ENCODE peak calls at places on chromosomes 3 and 15, in nine cellular contexts. E, I, X, B, L, Q, T, Y and V are unnamed samples. For H3K4me1, the result is how much of the 10 kb centered on the place peaks cover.

GRCh38 chr3:115676336-115676735 is 53.0 kb downstream of the GAP43 start:
- DNase-seq in E (no peak), I (no peak), X (no peak), B (no peak), L (no peak), Q (no peak), T (no peak), Y (no peak), V (no peak)

GRCh38 chr15:94312946-94313345 is 81.6 kb downstream of the MCTP2 start:
- DNase-seq in E (no peak), I (no peak), X (no peak), B (no peak), L (no peak), Q (no peak), T (no peak), Y (no peak), V (no peak)

GRCh38 chr15:100686021-100686724 is 83.8 kb downstream of the ASB7 start:
- DNase-seq in E (no peak), I (peak), X (no peak), B (no peak), L (no peak), Q (no peak), T (no peak), Y (no peak), V (no peak)

GRCh38 chr3:52403955-52404354 is 40.9 kb downstream of the SEMA3G start:
- DNase-seq in E (no peak), I (no peak), X (no peak), B (no peak), L (no peak), Q (no peak), T (no peak), Y (no peak), V (no peak)

GRCh38 chr15:96325579-96326331 is 4.7 kb upstream of the NR2F2 start:
- DNase-seq in E (no peak), I (peak), X (no peak), B (no peak), L (peak), Q (peak), T (peak), Y (no peak), V (peak)

GRCh38 chr15:61459785-61460707 is 230.9 kb upstream of the RORA start:
- DNase-seq in E (no peak), I (peak), X (no peak), B (no peak), L (peak), Q (no peak), T (peak), Y (peak), V (no peak)

GRCh38 chr15:62059108-62059817 is 984 bp downstream of the VPS13C start:
- DNase-seq in E (peak), I (peak), X (peak), B (no peak), L (no peak), Q (no peak), T (peak), Y (peak), V (no peak)

GRCh38 chr3:9750556-9751411 is 1.0 kb downstream of the OGG1 start:
- DNase-seq in E (no peak), I (peak), X (peak), B (no peak), L (peak), Q (no peak), T (peak), Y (no peak), V (no peak)

GRCh38 chr3:65893631-65894030 is 145.1 kb downstream of the MAGI1 start:
- DNase-seq in E (no peak), I (peak), X (no peak), B (no peak), L (no peak), Q (no peak), T (no peak), Y (no peak), V (no peak)

GRCh38 chr15:81897011-81897677 is 148.7 kb downstream of the MEX3B start:
- DNase-seq in E (no peak), I (peak), X (no peak), B (no peak), L (no peak), Q (no peak), T (no peak), Y (no peak), V (no peak)

GRCh38 chr3:4885322-4885721 is 93.9 kb upstream of the BHLHE40 start:
- DNase-seq in E (no peak), I (peak), X (no peak), B (no peak), L (no peak), Q (no peak), T (peak), Y (no peak), V (no peak)

GRCh38 chr3:30161370-30161769 is 445.0 kb upstream of the TGFBR2 start:
- DNase-seq in E (no peak), I (peak), X (no peak), B (no peak), L (no peak), Q (no peak), T (no peak), Y (no peak), V (no peak)

GRCh38 chr3:195895900-195896360 is 12.4 kb downstream of the TNK2 start:
- DNase-seq in E (peak), I (peak), X (peak), B (no peak), L (peak), Q (peak), T (peak), Y (peak), V (peak)

GRCh38 chr3:31567036-31567435 is 34.3 kb downstream of the STT3B start:
- DNase-seq in E (no peak), I (no peak), X (peak), B (no peak), L (peak), Q (peak), T (peak), Y (peak), V (peak)

GRCh38 chr3:9194509-9195184 is 54.8 kb downstream of the SRGAP3 start:
- DNase-seq in E (no peak), I (no peak), X (no peak), B (no peak), L (no peak), Q (no peak), T (peak), Y (no peak), V (no peak)

GRCh38 chr3:128368626-128369025 is 98.1 kb downstream of the DNAJB8 start:
- DNase-seq in E (no peak), I (no peak), X (no peak), B (no peak), L (no peak), Q (no peak), T (no peak), Y (no peak), V (no peak)

GRCh38 chr3:128367726-128368125 is 99.0 kb downstream of the DNAJB8 start:
- DNase-seq in E (no peak), I (peak), X (no peak), B (no peak), L (no peak), Q (peak), T (no peak), Y (no peak), V (peak)

GRCh38 chr3:128369106-128369708 is 97.5 kb downstream of the DNAJB8 start:
- DNase-seq in E (no peak), I (no peak), X (no peak), B (no peak), L (no peak), Q (no peak), T (no peak), Y (no peak), V (no peak)

GRCh38 chr3:128372281-128372680 is 94.4 kb downstream of the DNAJB8 start:
- DNase-seq in E (no peak), I (no peak), X (no peak), B (no peak), L (no peak), Q (no peak), T (no peak), Y (no peak), V (no peak)

DNA sequence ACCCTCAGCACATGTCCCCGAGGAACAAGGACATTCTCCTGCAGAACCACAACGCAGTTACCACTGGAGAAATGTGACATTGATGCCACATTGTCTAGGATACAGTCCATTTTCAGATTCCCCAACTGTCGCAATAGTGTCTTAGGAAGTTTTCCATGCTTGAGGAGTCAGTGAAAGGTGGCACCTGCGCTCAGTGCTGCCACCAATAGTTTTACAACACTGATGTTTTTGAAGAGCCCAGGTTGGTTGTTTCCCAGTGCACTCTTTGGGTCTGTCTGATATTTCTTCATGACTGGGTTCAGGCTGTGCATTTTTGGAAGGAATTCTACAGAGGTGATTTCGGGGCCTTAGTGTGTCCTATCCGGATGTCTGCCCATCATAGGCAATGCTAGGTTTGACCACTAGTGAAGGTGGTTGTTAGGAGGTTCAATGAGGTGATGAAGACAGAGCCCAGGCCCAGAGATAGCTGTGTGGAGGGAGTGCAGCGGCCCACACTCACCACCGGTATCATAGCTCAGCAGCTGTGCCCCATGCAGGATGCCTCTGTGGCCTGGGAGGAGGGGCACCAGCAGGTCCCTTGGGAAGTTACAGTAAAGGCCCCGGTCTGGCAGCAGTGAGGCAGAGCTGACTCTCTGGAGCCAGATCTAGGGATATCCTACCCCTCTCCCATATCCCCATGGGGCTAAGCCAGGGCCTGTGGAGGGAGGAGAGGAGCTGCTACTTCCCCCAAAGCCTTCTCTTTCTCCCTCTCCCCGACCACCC is 96.6 kb downstream of the DNAJB8 start:
- DNase-seq in E (no peak), I (no peak), X (peak), B (no peak), L (no peak), Q (no peak), T (no peak), Y (no peak), V (peak)
- H3K4me2 ChIP-seq in E (no peak), I (no peak), X (no peak), B (no peak), L (no peak), Q (no peak), T (no peak), Y (no peak), V (no peak)

GRCh38 chr3:134337071-134337482 is 37.2 kb downstream of the AMOTL2 start:
- DNase-seq in E (no peak), I (no peak), X (no peak), B (no peak), L (no peak), Q (no peak), T (no peak), Y (no peak), V (no peak)
- TF ChIP-seq EZH2phosphoT487 in E (no peak), I (no peak), X (no peak), B (no peak), L (no peak), Q (no peak), T (no peak), Y (no peak), V (no peak)

GRCh38 chr3:46990573-46991374 is 11.3 kb downstream of the NBEAL2 start:
- DNase-seq in E (no peak), I (no peak), X (peak), B (no peak), L (no peak), Q (no peak), T (no peak), Y (no peak), V (no peak)

GRCh38 chr3:46991406-46992165 is 12.1 kb downstream of the NBEAL2 start:
- DNase-seq in E (no peak), I (no peak), X (no peak), B (no peak), L (no peak), Q (no peak), T (no peak), Y (no peak), V (no peak)

GRCh38 chr3:46988616-46989015 is 9.2 kb downstream of the NBEAL2 start:
- DNase-seq in E (no peak), I (no peak), X (no peak), B (no peak), L (no peak), Q (no peak), T (no peak), Y (no peak), V (no peak)

GRCh38 chr3:46987485-46988401 is 8.3 kb downstream of the NBEAL2 start:
- DNase-seq in E (peak), I (no peak), X (peak), B (no peak), L (peak), Q (no peak), T (no peak), Y (no peak), V (peak)

DNA sequence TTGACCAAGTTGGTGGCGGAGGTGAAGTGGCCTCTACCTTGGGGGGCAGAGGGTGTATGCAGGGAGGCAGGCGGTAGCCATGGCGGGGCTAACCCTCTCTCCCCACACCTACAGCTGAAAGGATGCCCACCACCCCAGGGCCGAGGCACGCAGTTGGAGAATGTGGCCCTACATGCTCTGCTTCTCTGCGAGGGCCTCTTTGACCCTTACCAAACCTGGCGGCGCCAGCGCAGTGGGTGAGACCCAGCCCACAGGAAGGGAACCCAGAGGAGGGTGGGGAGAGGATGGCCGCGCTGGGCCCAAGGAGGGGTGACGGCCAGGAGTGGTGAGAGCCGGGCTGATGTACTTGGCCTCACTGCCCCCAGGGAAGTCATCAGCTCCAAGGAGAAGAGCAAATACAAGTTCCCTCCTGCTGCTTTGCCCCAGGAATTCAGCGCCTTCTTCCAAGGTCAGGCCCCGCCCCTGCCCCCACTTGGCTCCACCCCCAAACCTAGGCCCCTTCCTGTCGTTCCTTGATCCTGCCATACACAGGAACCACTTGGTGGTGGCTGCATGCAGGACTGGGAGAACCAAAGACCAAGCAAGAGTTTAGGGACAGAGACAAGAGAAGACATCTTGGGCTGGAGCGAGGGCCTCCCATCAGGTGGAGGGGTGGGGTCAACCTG is 9.8 kb downstream of the NBEAL2 start:
- DNase-seq in E (no peak), I (no peak), X (no peak), B (no peak), L (no peak), Q (no peak), T (no peak), Y (no peak), V (peak)
- H3K4me1 ChIP-seq in E (under half), I (under half), X (half or more), B (under half), L (under half), Q (under half), T (under half), Y (under half), V (under half)

GRCh38 chr3:23760871-23761373 is 44.8 kb upstream of the UBE2E1 start:
- DNase-seq in E (no peak), I (no peak), X (peak), B (no peak), L (no peak), Q (peak), T (no peak), Y (no peak), V (peak)

GRCh38 chr3:23762214-23763039 is 43.3 kb upstream of the UBE2E1 start:
- DNase-seq in E (no peak), I (peak), X (peak), B (no peak), L (no peak), Q (no peak), T (no peak), Y (peak), V (no peak)

GRCh38 chr3:23758253-23758838 is 47.4 kb upstream of the UBE2E1 start:
- DNase-seq in E (no peak), I (no peak), X (peak), B (no peak), L (no peak), Q (no peak), T (no peak), Y (no peak), V (no peak)

GRCh38 chr3:23761440-23761896 is 44.3 kb upstream of the UBE2E1 start:
- DNase-seq in E (peak), I (peak), X (peak), B (peak), L (peak), Q (peak), T (peak), Y (no peak), V (peak)

DNA sequence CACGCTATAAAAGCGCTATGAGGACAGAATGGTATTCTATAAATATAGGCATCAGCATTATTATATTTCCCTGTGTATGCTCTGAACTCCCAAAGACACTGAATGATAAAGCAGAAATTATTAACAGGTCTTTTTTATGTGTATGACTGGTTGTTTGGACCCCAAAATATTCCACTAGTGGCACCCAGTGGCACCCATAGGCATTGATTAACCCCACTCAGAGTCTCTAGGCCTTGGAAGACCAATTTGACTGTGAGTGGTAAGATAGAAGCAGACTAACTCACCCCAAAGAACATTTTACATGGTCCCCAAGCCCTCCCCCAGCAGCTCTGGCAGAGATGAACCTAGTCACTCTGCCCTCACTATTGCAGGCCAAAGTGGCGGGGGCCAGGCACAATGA is 45.4 kb upstream of the UBE2E1 start:
- DNase-seq in E (no peak), I (no peak), X (peak), B (no peak), L (no peak), Q (no peak), T (peak), Y (no peak), V (no peak)
- H3K4me2 ChIP-seq in E (no peak), I (no peak), X (peak), B (no peak), L (no peak), Q (peak), T (no peak), Y (no peak), V (peak)

GRCh38 chr3:146502887-146503458 is 33.6 kb upstream of the PLSCR2 start:
- DNase-seq in E (no peak), I (no peak), X (no peak), B (no peak), L (no peak), Q (no peak), T (no peak), Y (no peak), V (no peak)

GRCh38 chr3:146501752-146502151 is 32.4 kb upstream of the PLSCR2 start:
- DNase-seq in E (no peak), I (no peak), X (no peak), B (no peak), L (no peak), Q (no peak), T (no peak), Y (no peak), V (no peak)

GRCh38 chr3:146505496-146505895 is 36.1 kb upstream of the PLSCR2 start:
- DNase-seq in E (no peak), I (no peak), X (no peak), B (no peak), L (no peak), Q (no peak), T (no peak), Y (no peak), V (no peak)

GRCh38 chr3:146504546-146505197 is 35.3 kb upstream of the PLSCR2 start:
- DNase-seq in E (no peak), I (no peak), X (no peak), B (peak), L (no peak), Q (peak), T (peak), Y (no peak), V (peak)

DNA sequence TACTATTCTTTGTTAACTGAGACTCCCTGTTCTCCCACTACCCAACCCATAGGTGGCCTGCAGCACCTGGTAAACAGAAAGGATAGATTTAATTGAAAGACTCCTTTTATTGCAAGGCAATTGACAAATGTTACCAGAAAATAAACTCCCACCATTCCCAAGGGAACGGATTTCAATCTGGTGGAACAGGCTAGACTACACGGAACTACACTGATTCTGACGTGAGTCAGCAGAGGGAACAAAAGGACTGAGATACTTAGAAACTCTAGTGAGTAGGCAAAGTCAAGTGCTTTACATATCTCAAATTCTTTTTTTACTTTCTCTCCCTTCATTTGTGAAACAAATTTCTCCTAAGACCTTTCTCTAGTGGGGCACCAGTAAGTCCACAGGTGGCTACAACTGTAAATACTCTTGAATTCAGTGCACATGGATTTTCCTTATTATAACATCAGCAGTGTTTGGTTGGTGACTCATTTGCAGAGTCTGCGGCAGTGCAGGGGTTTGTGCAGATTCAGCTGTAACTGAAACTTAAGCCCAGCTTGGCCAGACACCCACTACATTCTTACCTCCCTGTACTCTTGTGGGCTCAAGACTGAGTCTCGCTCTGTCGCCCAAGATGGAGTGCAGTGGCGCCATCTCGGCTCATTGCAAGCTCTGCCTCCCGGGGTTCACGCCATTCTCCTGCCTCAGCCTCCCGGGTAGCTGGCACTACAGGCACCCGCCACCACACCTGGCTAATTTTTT is 34.3 kb upstream of the PLSCR2 start:
- DNase-seq in E (no peak), I (peak), X (no peak), B (peak), L (peak), Q (no peak), T (peak), Y (no peak), V (peak)
- TF ChIP-seq EZH2phosphoT487 in E (no peak), I (no peak), X (no peak), B (no peak), L (no peak), Q (no peak), T (no peak), Y (no peak), V (no peak)

GRCh38 chr3:179713643-179714090 is 60.8 kb downstream of the USP13 start:
- DNase-seq in E (no peak), I (peak), X (no peak), B (no peak), L (no peak), Q (peak), T (no peak), Y (no peak), V (peak)
- H3K4me1 ChIP-seq in E (under half), I (under half), X (under half), B (under half), L (under half), Q (under half), T (under half), Y (under half), V (under half)